ENCODE peak calls at places on chromosomes 7 and 10, in ten cellular contexts. R, H, U, O, D, Y, S, Z, B and N are unnamed samples.

GRCh38 chr7:33554576-33554975 is 350.8 kb upstream of the BMPER start:
- DNase-seq in R (no peak), H (no peak), U (no peak), O (no peak), D (no peak), Y (no peak), S (no peak), Z (no peak), B (no peak), N (no peak)

GRCh38 chr10:118572286-118573041 is 23.0 kb downstream of the PRLHR start:
- DNase-seq in R (no peak), H (no peak), U (no peak), O (no peak), D (no peak), Y (no peak), S (peak; percentile 65), Z (no peak), B (no peak), N (no peak)

GRCh38 chr10:123295644-123296043 is 141.4 kb downstream of the BUB3 start:
- DNase-seq in R (no peak), H (no peak), U (no peak), O (no peak), D (no peak), Y (no peak), S (no peak), Z (no peak), B (no peak), N (no peak)

GRCh38 chr10:15370212-15370740 is 813 bp downstream of the FAM171A1 start:
- DNase-seq in R (no peak), H (peak; percentile 79), U (no peak), O (no peak), D (no peak), Y (peak; percentile 20), S (peak; percentile 30), Z (no peak), B (peak; percentile 27), N (peak; percentile 22)

GRCh38 chr7:139602143-139602722 is 78.7 kb downstream of the CLEC2L start:
- DNase-seq in R (peak; percentile 60), H (peak; percentile 65), U (no peak), O (peak; percentile 39), D (no peak), Y (no peak), S (peak; percentile 63), Z (peak; percentile 15), B (peak; percentile 80), N (peak; percentile 24)

GRCh38 chr7:3264693-3265339 is 36.2 kb upstream of the SDK1 start:
- DNase-seq in R (no peak), H (no peak), U (no peak), O (no peak), D (no peak), Y (no peak), S (no peak), Z (no peak), B (no peak), N (no peak)

GRCh38 chr7:101696-102376 is 90.5 kb upstream of the FAM20C start:
- DNase-seq in R (no peak), H (no peak), U (no peak), O (peak; percentile 94), D (no peak), Y (no peak), S (peak; percentile 45), Z (no peak), B (no peak), N (peak; percentile 72)

GRCh38 chr10:68208424-68209042 is 23.4 kb downstream of the ATOH7 start:
- DNase-seq in R (peak; percentile 28), H (peak; percentile 49), U (no peak), O (peak; percentile 96), D (no peak), Y (no peak), S (peak; percentile 84), Z (peak; percentile 81), B (peak; percentile 96), N (peak; percentile 59)

GRCh38 chr7:23594879-23595604 is 2.1 kb upstream of the CCDC126 start:
- DNase-seq in R (no peak), H (no peak), U (no peak), O (peak; percentile 69), D (no peak), Y (no peak), S (no peak), Z (peak; percentile 52), B (no peak), N (peak; percentile 82)

GRCh38 chr7:115274-115911 is 77.0 kb upstream of the FAM20C start:
- DNase-seq in R (no peak), H (no peak), U (no peak), O (no peak), D (no peak), Y (no peak), S (peak; percentile 91), Z (no peak), B (no peak), N (no peak)

GRCh38 chr10:72688208-72688651 is 3.7 kb upstream of the MCU start:
- DNase-seq in R (no peak), H (no peak), U (no peak), O (peak; percentile 88), D (no peak), Y (no peak), S (peak; percentile 82), Z (no peak), B (no peak), N (peak; percentile 79)

GRCh38 chr10:11318812-11319598 is 292.4 kb downstream of the USP6NL start:
- DNase-seq in R (no peak), H (no peak), U (no peak), O (no peak), D (no peak), Y (no peak), S (no peak), Z (no peak), B (peak; percentile 45), N (no peak)

GRCh38 chr10:73054286-73054685 is 42.4 kb downstream of the P4HA1 start:
- DNase-seq in R (peak; percentile 31), H (no peak), U (no peak), O (no peak), D (no peak), Y (no peak), S (no peak), Z (no peak), B (no peak), N (no peak)

GRCh38 chr10:96261930-96262329 is 9.4 kb downstream of the BLNK start:
- DNase-seq in R (no peak), H (no peak), U (no peak), O (no peak), D (no peak), Y (no peak), S (no peak), Z (peak; percentile 26), B (no peak), N (no peak)

GRCh38 chr10:79293841-79294705 is 53.2 kb upstream of the PPIF start:
- DNase-seq in R (no peak), H (no peak), U (no peak), O (peak; percentile 100), D (no peak), Y (no peak), S (no peak), Z (no peak), B (no peak), N (peak; percentile 82)

GRCh38 chr7:47979145-47979831 is at the start of gene HUS1:
- DNase-seq in R (peak; percentile 96), H (peak; percentile 98), U (peak; percentile 90), O (peak; percentile 86), D (peak; percentile 74), Y (peak; percentile 92), S (peak; percentile 93), Z (peak; percentile 78), B (peak; percentile 98), N (peak; percentile 68)

GRCh38 chr7:55794527-55794926 is 68.0 kb downstream of the SEPTIN14 start:
- DNase-seq in R (no peak), H (no peak), U (no peak), O (peak; percentile 86), D (no peak), Y (no peak), S (no peak), Z (peak; percentile 26), B (peak; percentile 1), N (peak; percentile 36)

GRCh38 chr10:4136121-4136520 is 351.1 kb upstream of the KLF6 start:
- DNase-seq in R (peak; percentile 83), H (no peak), U (no peak), O (no peak), D (no peak), Y (no peak), S (no peak), Z (no peak), B (no peak), N (peak; percentile 13)

DNA sequence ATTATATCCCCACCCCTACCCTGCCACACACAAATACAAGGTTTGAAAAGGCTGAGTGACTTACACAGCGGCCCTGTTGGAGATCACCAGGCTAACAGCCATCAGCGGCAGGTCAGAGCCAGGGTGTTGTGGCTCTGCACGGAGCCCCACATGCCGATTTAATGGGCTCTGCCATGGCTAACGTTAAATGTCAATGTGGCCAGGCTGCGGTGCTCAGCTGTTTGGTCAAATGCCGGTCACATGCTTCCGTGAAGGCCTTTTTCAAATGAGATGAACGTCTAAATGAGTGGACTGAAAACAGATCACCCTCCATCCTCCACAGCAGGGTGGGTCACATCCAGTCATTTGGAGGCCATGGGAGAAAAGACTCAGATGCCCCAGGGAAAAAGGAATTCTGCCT is 11.8 kb upstream of the PRKAG2 start:
- DNase-seq in R (no peak), H (no peak), U (no peak), O (no peak), D (no peak), Y (no peak), S (no peak), Z (no peak), B (no peak), N (no peak)
- H3K27me3 ChIP-seq in R (peaks cover 95% of the 10 kb centered on the region), H (peaks cover 79% of the 10 kb centered on the region), U (no peaks in the 10 kb centered on the region), O (peaks cover 55% of the 10 kb centered on the region), D (no peaks in the 10 kb centered on the region), Y (peaks cover 42% of the 10 kb centered on the region), S (peaks cover 38% of the 10 kb centered on the region), Z (peaks cover 41% of the 10 kb centered on the region), B (no peaks in the 10 kb centered on the region), N (peaks cover 61% of the 10 kb centered on the region)

GRCh38 chr10:19811517-19811916 is 4.7 kb upstream of the PLXDC2 start:
- DNase-seq in R (peak; percentile 21), H (peak; percentile 37), U (peak; percentile 51), O (peak; percentile 37), D (peak; percentile 15), Y (no peak), S (peak; percentile 70), Z (no peak), B (peak; percentile 61), N (no peak)
- TF ChIP-seq CTCF in R (peak; percentile 41), H (peak; percentile 61), U (peak; percentile 43), O (peak; percentile 31), D (peak; percentile 71), Y (peak; percentile 64), S (peak; percentile 85), Z (no peak), B (peak; percentile 57), N (peak; percentile 64)

DNA sequence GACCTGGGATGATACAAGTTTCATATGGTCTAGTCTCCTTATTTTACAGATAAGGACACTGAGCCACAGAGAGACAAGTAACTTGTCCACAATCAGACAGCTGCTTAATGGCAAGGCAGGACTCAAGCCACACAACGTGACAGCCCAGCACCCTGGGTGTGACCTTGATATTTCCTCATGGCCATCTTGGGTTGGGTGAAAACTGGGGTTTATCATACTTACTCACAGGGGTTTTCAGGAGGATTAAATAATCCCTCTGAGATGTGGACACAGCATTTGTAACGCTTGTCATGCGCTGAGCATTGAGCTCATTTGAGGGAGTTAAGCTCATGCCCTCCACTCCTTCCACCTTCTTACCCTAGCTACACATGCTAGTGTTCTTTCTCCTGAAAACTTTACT is 58.0 kb downstream of the ABLIM1 start:
- DNase-seq in R (no peak), H (no peak), U (no peak), O (no peak), D (no peak), Y (no peak), S (no peak), Z (no peak), B (no peak), N (no peak)
- H3K4me1 ChIP-seq in R (peaks cover 12% of the 10 kb centered on the region), H (no peaks in the 10 kb centered on the region), U (no peaks in the 10 kb centered on the region), O (no peaks in the 10 kb centered on the region), D (no peaks in the 10 kb centered on the region), Y (peaks cover 96% of the 10 kb centered on the region), S (peaks cover 13% of the 10 kb centered on the region), Z (no peaks in the 10 kb centered on the region), B (peaks cover 2% of the 10 kb centered on the region), N (no peaks in the 10 kb centered on the region)

GRCh38 chr7:155818820-155819168 is 6.5 kb upstream of the SHH start:
- DNase-seq in R (no peak), H (no peak), U (no peak), O (no peak), D (no peak), Y (no peak), S (no peak), Z (no peak), B (no peak), N (no peak)
- H3K27me3 ChIP-seq in R (peaks cover 82% of the 10 kb centered on the region), H (peaks cover 94% of the 10 kb centered on the region), U (no peaks in the 10 kb centered on the region), O (no peaks in the 10 kb centered on the region), D (no peaks in the 10 kb centered on the region), Y (peaks cover 99% of the 10 kb centered on the region), S (peaks cover 33% of the 10 kb centered on the region), Z (no peaks in the 10 kb centered on the region), B (peaks cover 16% of the 10 kb centered on the region), N (peaks cover 10% of the 10 kb centered on the region)